ENCODE peak calls at places on chromosomes 11 and 22, in six cellular contexts. Q, L, Z, K, N and D are unnamed samples.

GRCh38 chr22:17213976-17214375 is 5.3 kb downstream of the ADA2 start:
- DNase-seq in L (no peak), N (peak; percentile 67), Z (no peak), Q (no peak), K (no peak), D (no peak)

GRCh38 chr11:72058416-72059034 is 21.8 kb downstream of the NUMA1 start:
- DNase-seq in K (no peak), Z (no peak), N (no peak), L (no peak), Q (peak; percentile 23), D (no peak)

GRCh38 chr11:101706015-101706414 is 122.2 kb upstream of the TRPC6 start:
- DNase-seq in Z (no peak), L (no peak), N (no peak), Q (no peak), K (no peak), D (no peak)

GRCh38 chr11:44774736-44775135 is 48.0 kb downstream of the TSPAN18 start:
- DNase-seq in L (no peak), Z (no peak), N (no peak), Q (no peak), K (no peak), D (no peak)

GRCh38 chr11:30610628-30611027 is 24.5 kb upstream of the MPPED2 start:
- DNase-seq in Z (no peak), L (no peak), N (no peak), Q (no peak), K (no peak), D (no peak)

GRCh38 chr11:20026629-20027545 is 133.4 kb downstream of the DBX1 start:
- DNase-seq in K (no peak), N (no peak), Q (peak; percentile 80), Z (no peak), L (no peak), D (peak; percentile 85)

GRCh38 chr11:63769719-63770443 is 1.3 kb upstream of the ZFTA start:
- DNase-seq in K (no peak), Z (no peak), N (no peak), Q (no peak), L (no peak), D (no peak)

GRCh38 chr22:35355744-35356420 is 25.0 kb upstream of the HMOX1 start:
- DNase-seq in Z (no peak), N (no peak), L (no peak), K (no peak), Q (no peak), D (no peak)

GRCh38 chr22:31235076-31235475 is 23.0 kb downstream of the LIMK2 start:
- DNase-seq in N (no peak), Q (no peak), Z (no peak), L (no peak), K (no peak), D (no peak)

GRCh38 chr11:128505449-128506058 is 81.8 kb downstream of the ETS1 start:
- DNase-seq in Z (no peak), Q (no peak), N (no peak), L (no peak), K (no peak), D (no peak)

GRCh38 chr11:85602551-85603218 is 24.5 kb downstream of the DLG2 start:
- DNase-seq in L (no peak), K (no peak), Q (no peak), Z (no peak), N (no peak), D (no peak)

GRCh38 chr22:20853236-20853660 is 5.4 kb downstream of the PI4KA start:
- DNase-seq in K (no peak), N (no peak), Z (no peak), Q (no peak), L (no peak), D (no peak)

GRCh38 chr11:12165237-12165875 is 55.0 kb downstream of the MICAL2 start:
- DNase-seq in N (no peak), Z (no peak), K (no peak), L (no peak), Q (no peak), D (no peak)

GRCh38 chr11:114762437-114762836 is 84.1 kb downstream of the NXPE2 start:
- DNase-seq in K (no peak), N (peak; percentile 80), Z (peak; percentile 59), L (no peak), Q (no peak), D (no peak)

GRCh38 chr11:120326845-120327281 is 1.8 kb downstream of the TLCD5 start:
- DNase-seq in K (no peak), L (no peak), Q (no peak), Z (no peak), N (no peak), D (no peak)

GRCh38 chr11:18243783-18244362 is 4.6 kb downstream of the SAA2 start:
- DNase-seq in K (peak; percentile 35), Q (peak; percentile 34), L (no peak), N (no peak), Z (peak; percentile 67), D (no peak)

GRCh38 chr11:2804701-2805387 is 80.7 kb downstream of the CDKN1C start:
- DNase-seq in N (peak; percentile 52), Z (no peak), K (no peak), Q (no peak), L (no peak), D (peak; percentile 58)

GRCh38 chr11:35583843-35584242 is 34.4 kb upstream of the FJX1 start:
- DNase-seq in Q (no peak), N (no peak), L (no peak), K (no peak), Z (no peak), D (no peak)

GRCh38 chr11:66858186-66858938 is 1.5 kb downstream of the LRFN4 start:
- DNase-seq in L (no peak), Q (no peak), K (no peak), N (peak; percentile 82), Z (no peak), D (peak; percentile 70)

GRCh38 chr22:44247923-44248892 is 64.5 kb downstream of the SHISAL1 start:
- DNase-seq in L (no peak), N (no peak), Z (no peak), K (no peak), Q (no peak), D (no peak)